ENCODE peak calls at places on chromosomes 12 and 14, in six cellular contexts. Y is fibroblast of pulmonary artery, X is body of pancreas, M is foreskin fibroblast, A is cardiac muscle cell, Q is colonic mucosa. H is an unnamed sample.

GRCh38 chr14:100221419-100222218 is 17.3 kb upstream of the YY1 start:
- DNase-seq in Y (peak; percentile 49), X (peak; percentile 73), M (peak; percentile 81), A (peak; percentile 73), Q (peak; percentile 75), H (peak; percentile 67)

GRCh38 chr14:100899841-100900771 is 3.4 kb downstream of the RTL1 start:
- DNase-seq in Y (no peak), X (no peak), M (no peak), A (peak; percentile 30), Q (peak; percentile 38), H (no peak)

GRCh38 chr12:14621821-14622220 is 54.1 kb upstream of the PLBD1 start:
- DNase-seq in Y (no peak), X (no peak), M (no peak), A (no peak), Q (no peak), H (peak; percentile 71)

GRCh38 chr14:67680121-67680602 is 5.7 kb upstream of the VTI1B start:
- DNase-seq in Y (peak; percentile 93), X (no peak), M (peak; percentile 89), A (no peak), Q (no peak), H (no peak)

GRCh38 chr12:108371801-108372344 is 32.8 kb upstream of the CMKLR1 start:
- DNase-seq in Y (peak; percentile 45), X (no peak), M (peak; percentile 17), A (no peak), Q (no peak), H (no peak)

GRCh38 chr12:108266131-108266530 is 73.0 kb downstream of the CMKLR1 start:
- DNase-seq in Y (no peak), X (no peak), M (no peak), A (no peak), Q (no peak), H (no peak)

GRCh38 chr14:95601650-95602049 is 66.8 kb downstream of the GLRX5 start:
- DNase-seq in Y (no peak), X (no peak), M (no peak), A (peak; percentile 41), Q (no peak), H (no peak)

GRCh38 chr12:88579572-88579940 is 715 bp downstream of the KITLG start:
- DNase-seq in Y (no peak), X (peak; percentile 77), M (peak; percentile 55), A (peak; percentile 57), Q (peak; percentile 67), H (no peak)

GRCh38 chr14:71319646-71320045 is 412.4 kb downstream of the PCNX1 start:
- DNase-seq in Y (peak; percentile 48), X (no peak), M (peak; percentile 56), A (peak; percentile 20), Q (no peak), H (peak; percentile 51)

GRCh38 chr14:45261209-45261608 is 8.2 kb upstream of the MIS18BP1 start:
- DNase-seq in Y (no peak), X (no peak), M (no peak), A (no peak), Q (no peak), H (no peak)

GRCh38 chr12:53068811-53069585 is 10.2 kb downstream of the SPRYD3 start:
- DNase-seq in Y (no peak), X (no peak), M (peak; percentile 28), A (no peak), Q (no peak), H (no peak)

GRCh38 chr12:102425109-102426009 is 55.0 kb downstream of the IGF1 start:
- DNase-seq in Y (no peak), X (no peak), M (no peak), A (no peak), Q (no peak), H (no peak)

GRCh38 chr14:64454671-64455070 is 10.6 kb upstream of the AKAP5 start:
- DNase-seq in Y (no peak), X (no peak), M (no peak), A (no peak), Q (no peak), H (no peak)

GRCh38 chr14:103828315-103828967 is 18.9 kb downstream of the PPP1R13B start:
- DNase-seq in Y (peak; percentile 66), X (peak; percentile 62), M (peak; percentile 36), A (no peak), Q (peak; percentile 27), H (no peak)

GRCh38 chr12:2372735-2373134 is 319.9 kb downstream of the CACNA1C start:
- DNase-seq in Y (no peak), X (no peak), M (no peak), A (no peak), Q (no peak), H (no peak)

GRCh38 chr12:87196329-87196728 is 832.9 kb downstream of the C12orf50 start:
- DNase-seq in Y (peak; percentile 20), X (no peak), M (no peak), A (no peak), Q (no peak), H (no peak)

GRCh38 chr12:46384451-46385301 is 12.1 kb upstream of the SLC38A2 start:
- DNase-seq in Y (peak; percentile 77), X (no peak), M (no peak), A (no peak), Q (no peak), H (no peak)

GRCh38 chr12:68292157-68292940 is 38.9 kb upstream of the IL22 start:
- DNase-seq in Y (no peak), X (peak; percentile 81), M (no peak), A (no peak), Q (no peak), H (no peak)

GRCh38 chr12:2489266-2489665 is 305.5 kb upstream of the FKBP4 start:
- DNase-seq in Y (no peak), X (no peak), M (no peak), A (no peak), Q (no peak), H (no peak)

GRCh38 chr12:65364021-65364420 is 85.5 kb downstream of the MSRB3 start:
- DNase-seq in Y (peak; percentile 63), X (no peak), M (peak; percentile 24), A (no peak), Q (no peak), H (no peak)

GRCh38 chr14:92297818-92298595 is 25.0 kb upstream of the SLC24A4 start:
- DNase-seq in Y (no peak), X (no peak), M (no peak), A (no peak), Q (no peak), H (no peak)

GRCh38 chr12:78753058-78753457 is 111.5 kb upstream of the SYT1 start:
- DNase-seq in Y (no peak), X (no peak), M (no peak), A (no peak), Q (no peak), H (no peak)

GRCh38 chr12:26226119-26226518 is 30.7 kb downstream of the SSPN start:
- DNase-seq in Y (no peak), X (no peak), M (no peak), A (no peak), Q (no peak), H (no peak)
- H3K4me3 ChIP-seq in Y (no peak overlapping the region), X (no peak overlapping the region), M (peak overlapping the region; percentile 43), A (peak overlapping the region; percentile 18), Q (no peak overlapping the region), H (no peak overlapping the region)

DNA sequence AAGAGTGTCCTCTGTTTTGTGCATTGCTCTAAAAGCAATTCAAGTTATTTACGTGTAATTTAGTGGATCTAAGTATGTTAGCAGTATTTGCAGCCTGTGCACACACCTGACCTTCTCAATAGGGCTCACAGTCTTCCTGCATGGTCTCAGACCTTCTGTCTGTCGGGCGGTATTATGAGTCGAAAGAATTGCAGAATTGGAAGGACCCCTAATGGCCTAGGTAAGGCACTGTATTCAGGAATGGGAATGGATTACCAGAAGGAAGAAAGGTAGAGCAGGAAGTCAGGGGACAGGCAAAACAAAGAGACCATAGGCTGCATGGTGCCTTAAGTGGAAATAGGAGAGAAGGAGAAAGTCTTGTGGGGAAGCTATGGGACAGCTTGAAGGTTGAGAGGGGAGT is 341.6 kb downstream of the VRK1 start:
- DNase-seq in Y (no peak), X (no peak), M (no peak), A (peak; percentile 28), Q (no peak), H (no peak)
- TF ChIP-seq CTCF in Y (no peak), X (no peak), M (no peak), A (no peak), Q (no peak), H (no peak)

GRCh38 chr14:60863251-60863650 is 117.6 kb downstream of the TRMT5 start:
- DNase-seq in Y (no peak), X (no peak), M (no peak), A (no peak), Q (no peak), H (no peak)

GRCh38 chr14:60867503-60868172 is 113.2 kb downstream of the TRMT5 start:
- DNase-seq in Y (no peak), X (no peak), M (no peak), A (no peak), Q (no peak), H (no peak)

GRCh38 chr14:60862283-60862682 is 118.6 kb downstream of the TRMT5 start:
- DNase-seq in Y (peak; percentile 60), X (peak; percentile 68), M (peak; percentile 68), A (peak; percentile 65), Q (peak; percentile 78), H (no peak)

GRCh38 chr14:60861545-60862147 is 119.2 kb downstream of the TRMT5 start:
- DNase-seq in Y (no peak), X (no peak), M (no peak), A (no peak), Q (no peak), H (no peak)

DNA sequence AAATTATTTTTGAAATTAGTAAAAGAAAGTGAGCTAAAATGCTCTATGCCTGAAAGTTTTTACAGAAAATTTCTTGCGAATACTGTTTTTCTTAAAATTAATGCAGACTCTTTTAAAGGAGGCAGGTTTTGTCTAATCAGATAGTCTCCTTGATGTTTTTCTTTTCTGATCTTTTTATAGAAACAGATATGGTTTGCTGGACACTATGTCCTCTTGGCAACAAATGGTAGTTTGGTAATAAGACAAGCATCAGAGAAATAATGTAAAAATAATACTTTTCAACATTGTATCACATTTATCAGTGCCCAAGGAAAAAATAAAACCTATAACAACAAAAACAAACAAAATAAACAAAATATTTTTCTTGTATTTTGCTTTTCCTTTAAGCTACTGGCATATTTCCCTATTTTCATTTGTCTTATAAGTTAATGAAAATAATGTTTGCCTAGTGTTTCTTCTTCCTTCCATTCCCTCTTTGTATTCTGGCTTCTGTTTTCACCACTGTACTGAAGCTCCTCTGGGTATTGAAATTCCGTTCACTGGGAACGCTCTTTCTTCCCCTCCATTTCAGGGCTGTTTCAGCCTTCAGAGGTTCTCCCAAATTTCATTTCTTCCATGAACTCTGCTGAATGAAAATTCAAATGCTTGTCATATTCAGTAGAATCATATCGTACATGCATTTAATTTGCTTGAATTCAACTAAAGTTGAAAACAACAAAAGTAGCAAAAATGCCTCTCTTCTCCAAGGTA is 115.3 kb downstream of the TRMT5 start:
- DNase-seq in Y (peak; percentile 4), X (no peak), M (no peak), A (no peak), Q (no peak), H (no peak)
- H3K4me3 ChIP-seq in Y (no peak overlapping the region), X (no peak overlapping the region), M (no peak overlapping the region), A (no peak overlapping the region), Q (no peak overlapping the region), H (no peak overlapping the region)

DNA sequence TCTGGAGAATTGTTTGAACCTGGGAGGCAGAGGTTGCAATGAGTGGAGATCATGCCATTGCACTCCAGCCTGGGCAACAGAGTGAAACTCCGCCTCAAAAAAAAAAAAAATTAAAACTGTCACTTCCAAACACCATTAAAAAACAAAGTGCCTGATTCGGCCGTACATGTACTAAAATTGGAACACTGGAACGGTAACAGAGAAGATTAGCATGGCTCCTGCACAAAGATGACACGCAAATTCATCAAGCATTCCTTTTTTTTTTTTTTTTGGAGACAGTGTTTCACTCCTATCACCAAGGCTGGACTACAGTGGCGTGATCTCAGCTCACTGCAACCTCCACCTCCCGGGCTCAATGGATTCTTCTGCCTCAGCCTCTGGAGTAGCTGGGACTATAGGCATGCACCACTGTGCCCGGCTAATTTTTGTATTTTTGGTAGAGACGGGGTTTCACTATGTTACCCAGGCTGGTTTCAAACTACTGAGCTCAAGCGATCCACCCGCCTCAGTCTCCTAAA is 40.2 kb upstream of the SINHCAF start:
- DNase-seq in Y (no peak), X (no peak), M (no peak), A (no peak), Q (no peak), H (no peak)
- TF ChIP-seq CTCF in Y (no peak), X (no peak), M (no peak), A (no peak), Q (no peak), H (no peak)